ENCODE peak calls at places on chromosomes 4 and X, in seven cellular contexts. One of them, this sample, is unnamed.

GRCh38 chr4:159593157-159593556 is 490.3 kb downstream of the RAPGEF2 start:
- DNase-seq in adrenal gland: no peak
- DNase-seq in frontal cortex: no peak
- DNase-seq in Right ventricle myocardium superior: no peak
- DNase-seq in neural progenitor cell: no peak
- DNase-seq in amniotic stem cell: no peak
- DNase-seq in GM04504: no peak
- DNase-seq in this sample: no peak

GRCh38 chr4:2101346-2102044 is 42.4 kb downstream of the NAT8L start:
- DNase-seq in adrenal gland: no peak
- DNase-seq in frontal cortex: no peak
- DNase-seq in Right ventricle myocardium superior: no peak
- DNase-seq in neural progenitor cell: no peak
- DNase-seq in amniotic stem cell: no peak
- DNase-seq in GM04504: no peak
- DNase-seq in this sample: no peak

GRCh38 chrX:21745756-21746155 is 12.2 kb downstream of the SMPX start:
- DNase-seq in adrenal gland: peak; percentile 68
- DNase-seq in frontal cortex: no peak
- DNase-seq in Right ventricle myocardium superior: peak; percentile 46
- DNase-seq in neural progenitor cell: peak; percentile 8
- DNase-seq in amniotic stem cell: no peak
- DNase-seq in GM04504: no peak
- DNase-seq in this sample: no peak

GRCh38 chr4:151917145-151917775 is 156.5 kb upstream of the GATB start:
- DNase-seq in adrenal gland: no peak
- DNase-seq in frontal cortex: peak; percentile 8
- DNase-seq in Right ventricle myocardium superior: no peak
- DNase-seq in neural progenitor cell: peak; percentile 66
- DNase-seq in amniotic stem cell: no peak
- DNase-seq in GM04504: no peak
- DNase-seq in this sample: no peak

GRCh38 chr4:48058620-48059530 is 42.3 kb downstream of the NIPAL1 start:
- DNase-seq in adrenal gland: no peak
- DNase-seq in frontal cortex: no peak
- DNase-seq in Right ventricle myocardium superior: no peak
- DNase-seq in neural progenitor cell: no peak
- DNase-seq in amniotic stem cell: no peak
- DNase-seq in GM04504: no peak
- DNase-seq in this sample: no peak

GRCh38 chr4:142645478-142646108 is 200.5 kb downstream of the INPP4B start:
- DNase-seq in adrenal gland: no peak
- DNase-seq in frontal cortex: no peak
- DNase-seq in Right ventricle myocardium superior: no peak
- DNase-seq in neural progenitor cell: no peak
- DNase-seq in amniotic stem cell: no peak
- DNase-seq in GM04504: no peak
- DNase-seq in this sample: no peak

GRCh38 chrX:133610056-133610455 is 194.8 kb upstream of the GPC4 start:
- DNase-seq in adrenal gland: no peak
- DNase-seq in frontal cortex: no peak
- DNase-seq in Right ventricle myocardium superior: no peak
- DNase-seq in neural progenitor cell: no peak
- DNase-seq in amniotic stem cell: no peak
- DNase-seq in GM04504: peak; percentile 6
- DNase-seq in this sample: no peak

GRCh38 chr4:41281038-41281634 is 24.4 kb downstream of the UCHL1 start:
- DNase-seq in adrenal gland: peak; percentile 61
- DNase-seq in frontal cortex: peak; percentile 76
- DNase-seq in Right ventricle myocardium superior: no peak
- DNase-seq in neural progenitor cell: peak; percentile 87
- DNase-seq in amniotic stem cell: peak; percentile 59
- DNase-seq in GM04504: peak; percentile 59
- DNase-seq in this sample: peak; percentile 50

GRCh38 chr4:40953253-40954118 is 203.7 kb downstream of the NSUN7 start:
- DNase-seq in adrenal gland: no peak
- DNase-seq in frontal cortex: no peak
- DNase-seq in Right ventricle myocardium superior: peak; percentile 50
- DNase-seq in neural progenitor cell: peak; percentile 18
- DNase-seq in amniotic stem cell: no peak
- DNase-seq in GM04504: peak; percentile 27
- DNase-seq in this sample: no peak

GRCh38 chr4:48538358-48538757 is 48.3 kb downstream of the ZAR1 start:
- DNase-seq in adrenal gland: no peak
- DNase-seq in frontal cortex: no peak
- DNase-seq in Right ventricle myocardium superior: no peak
- DNase-seq in neural progenitor cell: no peak
- DNase-seq in amniotic stem cell: no peak
- DNase-seq in GM04504: no peak
- DNase-seq in this sample: no peak

GRCh38 chr4:107734120-107734519 is 14.1 kb upstream of the PAPSS1 start:
- DNase-seq in adrenal gland: no peak
- DNase-seq in frontal cortex: no peak
- DNase-seq in Right ventricle myocardium superior: no peak
- DNase-seq in neural progenitor cell: peak; percentile 74
- DNase-seq in amniotic stem cell: no peak
- DNase-seq in GM04504: no peak
- DNase-seq in this sample: peak; percentile 52

GRCh38 chr4:123418486-123418931 is 21.9 kb downstream of the SPRY1 start:
- DNase-seq in adrenal gland: no peak
- DNase-seq in frontal cortex: peak; percentile 23
- DNase-seq in Right ventricle myocardium superior: no peak
- DNase-seq in neural progenitor cell: peak; percentile 92
- DNase-seq in amniotic stem cell: peak; percentile 57
- DNase-seq in GM04504: peak; percentile 81
- DNase-seq in this sample: peak; percentile 74

This sample was measured in H9.